ENCODE peak calls at places on chromosomes 4 and X, in six cellular contexts. P is CD4-positive, alpha-beta T cell; Z is transverse colon; E is right cardiac atrium; M is left ventricle myocardium inferior; H is left lung. R is an unnamed sample.

GRCh38 chrX:140034916-140035315 is 69.6 kb upstream of the CXorf66 start:
- DNase-seq in Z (no peak), M (no peak), E (no peak), H (no peak), P (no peak), R (no peak)

GRCh38 chrX:23742174-23742692 is 843 bp downstream of the ACOT9 start:
- DNase-seq in E (peak), P (no peak), H (no peak), Z (peak), M (no peak), R (no peak)

GRCh38 chrX:118698516-118699247 is 28.7 kb upstream of the IL13RA1 start:
- DNase-seq in P (no peak), M (no peak), H (no peak), Z (no peak), E (no peak), R (no peak)

GRCh38 chrX:108250654-108251579 is 159.3 kb downstream of the ATG4A start:
- DNase-seq in H (no peak), P (no peak), E (peak), Z (no peak), M (peak), R (no peak)

GRCh38 chr4:186829740-186830449 is 106.2 kb upstream of the FAT1 start:
- DNase-seq in Z (no peak), M (no peak), P (no peak), H (no peak), E (no peak), R (no peak)

GRCh38 chr4:109214622-109215350 is 87.7 kb downstream of the COL25A1 start:
- DNase-seq in Z (no peak), H (no peak), M (no peak), P (no peak), E (no peak), R (no peak)

GRCh38 chrX:150213481-150214030 is 149.6 kb upstream of the MAMLD1 start:
- DNase-seq in E (no peak), P (no peak), M (no peak), Z (no peak), H (no peak), R (no peak)

GRCh38 chr4:82525287-82525898 is 36.4 kb downstream of the TMEM150C start:
- DNase-seq in P (no peak), H (no peak), M (no peak), Z (no peak), E (no peak), R (no peak)

GRCh38 chrX:24145340-24146186 is 4.0 kb upstream of the ZFX start:
- DNase-seq in M (no peak), P (no peak), E (no peak), Z (no peak), H (no peak), R (no peak)

GRCh38 chrX:131763674-131764073 is 219.8 kb downstream of the OR13H1 start:
- DNase-seq in M (no peak), Z (peak), E (no peak), H (no peak), P (no peak), R (no peak)

GRCh38 chrX:30615229-30615628 is 37.7 kb upstream of the TASL start:
- DNase-seq in E (no peak), Z (no peak), M (no peak), P (no peak), H (no peak), R (no peak)

GRCh38 chr4:180560896-180561295 is 1682.3 kb upstream of the TENM3 start:
- DNase-seq in M (no peak), P (no peak), Z (no peak), H (no peak), E (no peak), R (no peak)

GRCh38 chr4:92387459-92388069 is 83.8 kb downstream of the GRID2 start:
- DNase-seq in Z (no peak), H (no peak), M (no peak), E (no peak), P (no peak), R (no peak)

GRCh38 chr4:4559596-4559995 is 17.7 kb upstream of the STX18 start:
- DNase-seq in H (no peak), P (no peak), M (no peak), Z (no peak), E (no peak), R (no peak)

GRCh38 chr4:146370841-146371240 is 150.9 kb downstream of the SLC10A7 start:
- DNase-seq in Z (no peak), H (no peak), M (no peak), E (no peak), P (no peak), R (no peak)

GRCh38 chr4:112517067-112517588 is 1.1 kb upstream of the NEUROG2 start:
- DNase-seq in E (no peak), H (no peak), P (no peak), Z (no peak), M (no peak), R (no peak)

DNA sequence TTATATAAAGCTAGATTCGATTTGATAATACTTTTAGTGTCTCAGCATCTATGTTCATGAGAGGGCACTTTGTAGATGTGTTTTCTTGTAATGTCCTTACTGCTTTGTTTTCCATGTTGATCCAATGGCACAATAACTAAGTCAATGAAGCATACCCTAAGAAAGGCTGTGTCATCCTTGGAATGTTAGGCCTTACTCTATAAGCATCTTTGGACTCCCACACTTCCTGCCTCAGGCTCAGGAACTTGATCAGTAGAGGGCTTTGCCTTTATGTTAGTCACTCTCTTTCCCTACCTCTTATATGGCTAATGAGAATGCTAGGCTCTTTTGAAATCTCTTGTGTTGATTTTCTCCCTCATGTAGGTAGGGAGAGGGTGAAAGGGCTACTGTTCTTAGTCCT is 33.2 kb upstream of the EDA2R start:
- DNase-seq in H (no peak), P (no peak), E (no peak), M (no peak), Z (no peak), R (no peak)
- H3K27ac ChIP-seq in H (no peak), P (no peak), E (no peak), M (no peak), Z (no peak), R (no peak)

GRCh38 chr4:125116431-125116830 is 198.3 kb upstream of the FAT4 start:
- DNase-seq in H (no peak), M (no peak), E (no peak), P (no peak), Z (no peak), R (no peak)
- H3K27ac ChIP-seq in H (no peak), M (no peak), E (no peak), P (no peak), Z (no peak), R (no peak)

DNA sequence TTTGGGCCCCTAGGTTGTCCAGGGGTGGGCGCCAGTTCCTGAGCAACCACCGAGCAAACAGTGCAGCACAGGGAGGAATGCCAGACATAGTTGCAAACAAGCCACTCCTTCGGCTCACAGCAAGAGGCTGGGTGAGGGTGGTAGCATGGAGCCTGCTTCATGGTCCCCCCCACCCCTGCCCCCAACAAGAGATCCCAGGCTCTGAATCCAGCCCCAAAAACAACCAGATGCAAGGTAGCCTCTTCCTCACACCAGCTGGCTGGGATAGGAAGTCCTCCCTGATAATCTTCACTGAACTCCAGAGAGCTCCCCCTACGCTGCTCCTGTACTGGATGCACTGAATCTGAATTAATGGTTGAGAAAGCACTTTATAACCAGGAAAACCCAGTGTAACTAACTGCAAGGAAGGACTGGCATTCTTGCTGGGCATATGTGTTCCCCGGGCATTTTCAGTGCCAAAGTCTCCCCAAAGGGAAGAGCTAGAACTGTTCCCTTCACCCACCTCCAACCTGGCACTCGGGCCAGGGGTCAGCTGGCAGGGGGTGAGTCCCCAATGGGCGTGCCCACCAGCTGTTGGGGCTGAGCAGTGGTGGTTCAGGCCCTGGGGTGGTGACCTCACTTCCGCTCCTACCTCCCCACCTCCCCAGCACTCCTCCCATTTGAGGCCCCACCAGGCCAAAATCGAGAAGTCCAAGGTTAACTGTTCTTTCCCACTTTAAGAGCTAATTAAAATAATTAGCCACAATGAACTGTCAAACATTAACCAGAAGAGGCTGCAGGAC is 1.5 kb downstream of the ELF4 start:
- DNase-seq in M (peak), E (peak), Z (peak), P (peak), H (peak), R (peak)
- H3K27ac ChIP-seq in M (peak), E (no peak), Z (peak), P (peak), H (peak), R (no peak)

DNA sequence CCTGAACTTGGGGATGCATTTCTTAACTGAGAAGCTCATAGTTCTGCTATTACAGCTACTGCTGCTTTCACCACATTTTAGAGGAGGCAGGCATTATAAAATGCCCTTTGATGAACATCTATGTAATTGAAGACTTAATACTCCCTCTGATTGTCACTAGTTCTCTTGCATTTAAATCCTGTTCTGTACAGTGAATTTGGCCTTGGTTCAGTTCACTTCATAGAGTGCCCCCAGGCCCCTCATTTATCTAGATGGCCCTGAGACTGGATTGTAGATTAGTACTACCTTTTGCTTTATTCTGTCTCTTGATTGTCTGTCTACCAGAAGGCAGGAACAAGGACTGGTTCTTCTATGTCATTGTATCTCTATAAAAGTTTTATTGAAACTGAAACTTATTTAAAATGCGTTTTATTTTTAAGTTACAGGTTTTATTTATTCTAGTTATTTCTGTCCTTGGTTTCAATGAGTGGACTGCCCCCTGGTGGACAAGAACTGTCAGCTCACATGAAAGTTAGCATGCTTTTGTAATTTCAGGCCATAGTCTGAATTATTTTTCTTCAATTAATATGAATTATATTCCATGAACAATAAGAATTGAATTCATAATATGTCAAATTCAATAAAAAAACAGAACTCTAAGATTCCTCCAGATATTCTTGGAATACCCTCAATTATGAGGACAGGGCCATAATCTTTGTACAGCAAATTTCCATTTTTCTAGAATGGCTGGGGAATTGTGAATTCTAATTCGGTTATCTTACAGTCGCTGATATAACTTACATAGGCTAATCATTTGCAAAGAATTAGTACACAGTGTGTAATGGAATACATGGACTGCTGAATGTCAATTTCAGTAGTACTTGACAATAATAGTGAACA is 47.2 kb upstream of the TMEM33 start:
- DNase-seq in M (no peak), H (no peak), E (peak), Z (peak), P (no peak), R (no peak)
- H3K27ac ChIP-seq in M (no peak), H (no peak), E (no peak), Z (no peak), P (no peak), R (no peak)

DNA sequence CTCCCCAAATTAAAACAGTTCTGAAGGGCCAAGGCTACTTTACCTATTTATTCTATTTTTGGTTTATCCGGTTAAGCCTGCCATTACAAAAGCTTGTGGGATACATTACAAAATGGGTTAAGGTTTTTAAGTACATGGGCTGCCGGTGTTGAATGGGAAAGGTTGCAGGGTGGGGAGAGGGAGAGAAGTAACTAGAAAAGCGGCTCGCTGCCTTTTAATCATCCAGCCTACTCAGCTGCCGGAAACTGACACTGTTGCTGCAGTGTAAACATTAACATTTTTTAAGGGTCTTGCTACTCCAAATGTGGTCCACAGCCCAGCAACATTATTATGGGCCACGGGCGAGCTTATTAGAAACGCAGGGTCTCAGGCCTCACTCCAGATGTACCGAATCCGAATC is 1.5 kb upstream of the IL1RAPL1 start:
- DNase-seq in P (no peak), H (no peak), Z (no peak), E (no peak), M (no peak), R (no peak)
- H3K27ac ChIP-seq in P (no peak), H (no peak), Z (no peak), E (no peak), M (peak), R (no peak)

GRCh38 chr4:1348014-1348513 is 1.1 kb downstream of the UVSSA start:
- DNase-seq in M (no peak), E (peak), H (peak), P (no peak), Z (no peak), R (no peak)
- H3K27ac ChIP-seq in M (peak), E (peak), H (peak), P (peak), Z (peak), R (peak)

GRCh38 chr4:104964387-104965175 is 182.1 kb upstream of the TET2 start:
- DNase-seq in E (peak), Z (no peak), M (peak), P (no peak), H (no peak), R (no peak)

GRCh38 chr4:104969394-104970066 is 177.1 kb upstream of the TET2 start:
- DNase-seq in H (no peak), E (no peak), P (no peak), Z (no peak), M (no peak), R (no peak)

GRCh38 chr4:104966349-104967033 is 180.2 kb upstream of the TET2 start:
- DNase-seq in Z (peak), E (no peak), H (no peak), M (no peak), P (no peak), R (no peak)

GRCh38 chr4:104971458-104971857 is 175.2 kb upstream of the TET2 start:
- DNase-seq in H (no peak), E (no peak), Z (no peak), P (no peak), M (no peak), R (no peak)

GRCh38 chr4:104967034-104967401 is 179.7 kb upstream of the TET2 start:
- DNase-seq in E (no peak), P (no peak), H (no peak), M (no peak), Z (peak), R (no peak)
- H3K27ac ChIP-seq in E (no peak), P (no peak), H (peak), M (no peak), Z (peak), R (no peak)